ENCODE peak calls at places on chromosomes 5 and 9, in five cellular contexts. W is cardiac fibroblast, X is BJ, K is heart right ventricle, V is mammary epithelial cell. I is an unnamed sample.

GRCh38 chr9:21160178-21160577 is 6.3 kb downstream of the IFNA21 start:
- DNase-seq in W (peak), X (no peak), K (no peak), V (peak), I (no peak)

GRCh38 chr5:171845857-171846785 is 60.5 kb downstream of the SMIM23 start:
- DNase-seq in W (peak), X (no peak), K (peak), V (no peak), I (no peak)

GRCh38 chr9:130289711-130290241 is 24.2 kb downstream of the HMCN2 start:
- DNase-seq in W (no peak), X (no peak), K (no peak), V (no peak), I (no peak)

GRCh38 chr5:11385251-11385900 is 518.9 kb downstream of the CTNND2 start:
- DNase-seq in W (no peak), X (no peak), K (no peak), V (no peak), I (no peak)

GRCh38 chr5:624951-625230 is 12.8 kb downstream of the CEP72 start:
- DNase-seq in W (no peak), X (no peak), K (no peak), V (no peak), I (no peak)

GRCh38 chr9:107222020-107222522 is 61.0 kb upstream of the RAD23B start:
- DNase-seq in W (peak), X (no peak), K (no peak), V (no peak), I (no peak)

GRCh38 chr9:130834371-130835311 is at the start of gene ABL1:
- DNase-seq in W (peak), X (no peak), K (peak), V (peak), I (peak)

GRCh38 chr9:127980056-127980705 is 608 bp downstream of the EEIG1 start:
- DNase-seq in W (no peak), X (no peak), K (peak), V (peak), I (no peak)

GRCh38 chr5:67475489-67475888 is 278.9 kb upstream of the CD180 start:
- DNase-seq in W (no peak), X (no peak), K (no peak), V (no peak), I (no peak)

GRCh38 chr5:81854915-81855314 is 104.0 kb upstream of the SSBP2 start:
- DNase-seq in W (no peak), X (no peak), K (no peak), V (no peak), I (no peak)

GRCh38 chr5:123448017-123448617 is 24.9 kb upstream of the CEP120 start:
- DNase-seq in W (no peak), X (no peak), K (no peak), V (no peak), I (no peak)

GRCh38 chr5:14505310-14506140 is 76.1 kb upstream of the OTULINL start:
- DNase-seq in W (no peak), X (no peak), K (no peak), V (no peak), I (no peak)
- TF ChIP-seq CTCF in W (no peak), X (peak), K (peak), V (no peak), I (no peak)

GRCh38 chr5:98771389-98772109 is 1.9 kb upstream of the RGMB start:
- DNase-seq in W (peak), X (peak), K (no peak), V (peak), I (peak)
- H3K4me3 ChIP-seq in W (peak), X (peak), K (peak), V (peak), I (peak)

GRCh38 chr9:134966270-134966669 is 48.6 kb upstream of the FCN1 start:
- DNase-seq in W (no peak), X (no peak), K (no peak), V (no peak), I (peak)
- TF ChIP-seq CTCF in W (no peak), X (no peak), K (no peak), V (no peak), I (no peak)

DNA sequence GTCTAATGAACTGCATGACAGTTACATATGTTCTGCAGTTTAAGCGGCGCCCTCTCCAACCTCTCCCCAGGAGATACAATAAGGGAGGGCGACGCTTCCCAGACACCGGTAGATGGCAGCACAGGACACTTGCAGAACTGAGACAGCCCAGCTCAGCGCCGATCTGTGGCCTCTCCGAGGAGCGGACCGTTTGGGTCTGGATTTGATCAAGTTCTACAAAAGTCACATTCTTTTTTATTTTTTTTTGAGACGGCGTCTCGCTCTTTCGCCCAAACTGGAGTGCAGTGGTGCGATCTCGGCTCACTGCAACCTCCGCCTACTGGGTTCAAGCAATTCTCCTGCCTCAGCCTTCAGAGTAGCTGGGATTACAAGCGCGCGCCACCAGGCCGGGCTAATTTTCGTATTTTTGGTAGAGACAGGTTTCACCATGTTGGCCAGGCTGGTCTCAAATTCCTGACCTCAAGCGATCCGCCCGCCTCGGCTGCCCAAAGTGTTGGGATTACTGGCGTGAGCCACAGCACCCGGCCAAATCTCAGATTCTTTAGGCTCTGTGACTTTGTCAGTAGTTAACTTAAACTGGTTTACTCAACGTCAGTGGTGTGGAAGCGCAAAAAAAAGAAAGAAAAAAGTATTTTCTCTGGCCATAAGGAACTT is 1.4 kb upstream of the ATOSB start:
- DNase-seq in W (peak), X (peak), K (peak), V (peak), I (peak)
- H3K4me3 ChIP-seq in W (peak), X (peak), K (peak), V (peak), I (peak)

GRCh38 chr9:80500300-80500699 is 928.5 kb downstream of the TLE4 start:
- DNase-seq in W (no peak), X (no peak), K (no peak), V (no peak), I (no peak)
- TF ChIP-seq CTCF in W (no peak), X (no peak), K (no peak), V (no peak), I (no peak)

I was measured in ascending aorta.